ENCODE peak calls at places on chromosome 13, in ten cellular contexts. V, Z, P, A, T, Q, C, I, R and J are unnamed samples.

GRCh38 chr13:39016087-39016486 is 21.8 kb downstream of the PROSER1 start:
- DNase-seq in V (no peak), Z (no peak), P (no peak), A (no peak), T (no peak), Q (no peak), C (no peak), I (no peak), R (no peak), J (no peak)

GRCh38 chr13:31772231-31772630 is 32.9 kb downstream of the RXFP2 start:
- DNase-seq in V (no peak), Z (no peak), P (no peak), A (no peak), T (no peak), Q (no peak), C (no peak), I (no peak), R (no peak), J (no peak)

GRCh38 chr13:114007566-114007965 is 33.7 kb upstream of the C13orf46 start:
- DNase-seq in V (no peak), Z (no peak), P (no peak), A (no peak), T (no peak), Q (no peak), C (no peak), I (no peak), R (no peak), J (no peak)

GRCh38 chr13:100235311-100235901 is 146.5 kb downstream of the PCCA start:
- DNase-seq in V (peak; percentile 51), Z (peak; percentile 20), P (no peak), A (no peak), T (peak; percentile 17), Q (no peak), C (no peak), I (peak; percentile 56), R (peak; percentile 80), J (peak; percentile 55)

GRCh38 chr13:40204246-40204645 is 462.2 kb downstream of the FOXO1 start:
- DNase-seq in V (no peak), Z (no peak), P (no peak), A (no peak), T (no peak), Q (no peak), C (no peak), I (no peak), R (no peak), J (no peak)

GRCh38 chr13:105804561-105805190 is 730.8 kb downstream of the EFNB2 start:
- DNase-seq in V (peak; percentile 26), Z (no peak), P (no peak), A (no peak), T (no peak), Q (no peak), C (no peak), I (no peak), R (peak; percentile 63), J (no peak)

GRCh38 chr13:113411216-113412023 is 41.9 kb downstream of the ADPRHL1 start:
- DNase-seq in V (peak; percentile 98), Z (no peak), P (no peak), A (no peak), T (no peak), Q (peak; percentile 62), C (peak; percentile 27), I (peak; percentile 93), R (peak; percentile 91), J (peak; percentile 95)

GRCh38 chr13:62209539-62209938 is 793.9 kb upstream of the PCDH20 start:
- DNase-seq in V (no peak), Z (no peak), P (no peak), A (no peak), T (no peak), Q (no peak), C (no peak), I (no peak), R (no peak), J (no peak)

GRCh38 chr13:32736648-32737047 is 150.4 kb downstream of the PDS5B start:
- DNase-seq in V (no peak), Z (no peak), P (no peak), A (no peak), T (no peak), Q (no peak), C (no peak), I (no peak), R (no peak), J (no peak)

GRCh38 chr13:35994131-35994966 is 136.8 kb downstream of the DCLK1 start:
- DNase-seq in V (peak; percentile 53), Z (no peak), P (peak; percentile 54), A (no peak), T (no peak), Q (no peak), C (no peak), I (peak; percentile 6), R (peak; percentile 83), J (peak; percentile 95)

GRCh38 chr13:105638446-105638845 is 897.0 kb downstream of the EFNB2 start:
- DNase-seq in V (no peak), Z (no peak), P (no peak), A (no peak), T (no peak), Q (no peak), C (no peak), I (no peak), R (peak; percentile 24), J (no peak)

GRCh38 chr13:98664047-98664446 is 87.1 kb upstream of the STK24 start:
- DNase-seq in V (peak; percentile 45), Z (no peak), P (no peak), A (no peak), T (no peak), Q (no peak), C (no peak), I (no peak), R (peak; percentile 73), J (no peak)

GRCh38 chr13:48153186-48153585 is 58.3 kb upstream of the MED4 start:
- DNase-seq in V (no peak), Z (no peak), P (no peak), A (no peak), T (no peak), Q (no peak), C (no peak), I (no peak), R (no peak), J (no peak)

GRCh38 chr13:48151766-48152165 is 56.9 kb upstream of the MED4 start:
- DNase-seq in V (no peak), Z (no peak), P (no peak), A (no peak), T (no peak), Q (no peak), C (no peak), I (no peak), R (no peak), J (no peak)

GRCh38 chr13:48155850-48156249 is 60.9 kb upstream of the MED4 start:
- DNase-seq in V (peak; percentile 3), Z (peak; percentile 70), P (no peak), A (no peak), T (peak; percentile 76), Q (no peak), C (no peak), I (peak; percentile 41), R (peak; percentile 79), J (peak; percentile 36)

GRCh38 chr13:48154671-48155070 is 59.8 kb upstream of the MED4 start:
- DNase-seq in V (no peak), Z (no peak), P (no peak), A (no peak), T (no peak), Q (no peak), C (no peak), I (no peak), R (no peak), J (no peak)

DNA sequence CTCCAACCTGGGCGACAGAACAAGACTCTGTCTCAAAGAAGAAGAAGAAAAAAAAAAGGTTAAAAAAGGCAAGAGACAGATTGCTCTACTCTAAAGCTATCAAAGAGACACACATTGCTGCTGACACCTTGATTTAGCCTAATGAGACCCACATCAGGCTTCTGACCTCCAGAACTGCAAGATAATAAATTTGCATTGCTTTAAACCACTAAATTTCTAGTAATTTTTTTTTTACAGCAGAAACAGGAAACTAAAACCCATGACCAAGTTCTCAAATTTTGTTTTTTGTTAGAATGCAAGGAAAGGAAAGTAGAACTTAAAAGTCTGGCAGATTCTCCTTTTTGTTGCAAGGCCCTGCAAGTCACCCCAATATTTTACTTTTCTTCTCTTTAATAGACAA is 56.4 kb upstream of the MED4 start:
- DNase-seq in V (no peak), Z (no peak), P (no peak), A (no peak), T (no peak), Q (no peak), C (no peak), I (no peak), R (no peak), J (no peak)
- H3K4me3 ChIP-seq in V (no peak overlapping the region), Z (peak overlapping the region; percentile 19), P (no peak overlapping the region), A (no peak overlapping the region), T (no peak overlapping the region), Q (no peak overlapping the region), C (no peak overlapping the region), I (no peak overlapping the region), R (no peak overlapping the region), J (no peak overlapping the region)

DNA sequence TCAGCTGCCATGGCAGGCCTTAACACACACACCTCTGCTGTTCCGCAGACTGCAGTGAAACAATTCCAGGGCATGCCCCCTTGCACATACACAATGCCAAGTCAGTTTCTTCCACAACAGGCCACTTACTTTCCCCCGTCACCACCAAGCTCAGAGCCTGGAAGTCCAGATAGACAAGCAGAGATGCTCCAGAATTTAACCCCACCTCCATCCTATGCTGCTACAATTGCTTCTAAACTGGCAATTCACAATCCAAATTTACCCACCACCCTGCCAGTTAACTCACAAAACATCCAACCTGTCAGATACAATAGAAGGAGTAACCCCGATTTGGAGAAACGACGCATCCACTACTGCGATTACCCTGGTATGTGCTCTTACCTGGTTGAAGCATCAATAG is 3.6 kb downstream of the KLF5 start:
- DNase-seq in V (no peak), Z (no peak), P (no peak), A (no peak), T (no peak), Q (no peak), C (no peak), I (no peak), R (no peak), J (no peak)
- H3K4me3 ChIP-seq in V (no peak overlapping the region), Z (no peak overlapping the region), P (no peak overlapping the region), A (peak overlapping the region; percentile 69), T (no peak overlapping the region), Q (peak overlapping the region; percentile 73), C (no peak overlapping the region), I (no peak overlapping the region), R (no peak overlapping the region), J (no peak overlapping the region)

GRCh38 chr13:97371486-97372109 is 62.4 kb upstream of the RAP2A start:
- DNase-seq in V (no peak), Z (no peak), P (no peak), A (no peak), T (no peak), Q (no peak), C (no peak), I (no peak), R (no peak), J (no peak)
- H3K4me3 ChIP-seq in V (no peak overlapping the region), Z (no peak overlapping the region), P (no peak overlapping the region), A (no peak overlapping the region), T (no peak overlapping the region), Q (no peak overlapping the region), C (no peak overlapping the region), I (no peak overlapping the region), R (no peak overlapping the region), J (no peak overlapping the region)

DNA sequence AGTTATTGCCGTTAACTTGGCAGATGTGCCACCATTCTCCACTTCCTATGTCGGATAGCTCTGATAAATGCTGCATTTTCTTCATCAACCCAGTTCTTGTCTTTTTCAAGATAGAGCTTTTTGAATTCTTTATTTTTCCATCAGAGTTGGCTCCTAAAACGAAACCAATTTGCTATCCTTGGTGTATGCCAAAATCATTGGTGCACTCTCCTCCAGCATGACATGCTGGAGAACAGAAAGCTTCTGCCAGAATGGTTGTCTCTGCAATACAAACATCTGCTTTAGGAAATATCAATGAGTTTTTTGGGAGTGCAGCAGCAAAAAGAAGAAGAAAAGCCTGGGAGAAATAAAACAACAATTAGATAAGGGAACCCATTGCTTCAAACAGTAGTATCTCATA is 124.2 kb downstream of the CDK8 start:
- DNase-seq in V (no peak), Z (no peak), P (no peak), A (no peak), T (no peak), Q (no peak), C (no peak), I (no peak), R (no peak), J (no peak)
- H3K4me3 ChIP-seq in V (no peak overlapping the region), Z (no peak overlapping the region), P (no peak overlapping the region), A (no peak overlapping the region), T (no peak overlapping the region), Q (no peak overlapping the region), C (no peak overlapping the region), I (no peak overlapping the region), R (no peak overlapping the region), J (no peak overlapping the region)